ENCODE peak calls at places on chromosomes 2 and 18, in seven cellular contexts. One of them, this sample, is unnamed.

GRCh38 chr2:24672589-24672988 is 120.6 kb downstream of the PTRHD1 start:
- DNase-seq in NCI-H2029 treated with DMSO at 0.1 percent for 48 hours: no peak
- DNase-seq in NCI-H748 treated with DMSO at 0.1 percent for 48 hours: no peak
- DNase-seq in activated naive CD4-positive, alpha-beta T cell treated with anti-CD3 and anti-CD28 coated beads for 36 hours: peak
- DNase-seq in fibroblast of the conjunctiva: no peak
- DNase-seq in anterior cingulate cortex: no peak
- DNase-seq in H9: no peak
- DNase-seq in this sample: no peak

GRCh38 chr18:34867520-34867919 is 157.4 kb downstream of the DTNA start:
- DNase-seq in NCI-H2029 treated with DMSO at 0.1 percent for 48 hours: no peak
- DNase-seq in NCI-H748 treated with DMSO at 0.1 percent for 48 hours: peak
- DNase-seq in activated naive CD4-positive, alpha-beta T cell treated with anti-CD3 and anti-CD28 coated beads for 36 hours: no peak
- DNase-seq in fibroblast of the conjunctiva: no peak
- DNase-seq in anterior cingulate cortex: no peak
- DNase-seq in H9: peak
- DNase-seq in this sample: no peak

GRCh38 chr2:51717318-51717717 is 685.4 kb upstream of the NRXN1 start:
- DNase-seq in NCI-H2029 treated with DMSO at 0.1 percent for 48 hours: no peak
- DNase-seq in NCI-H748 treated with DMSO at 0.1 percent for 48 hours: no peak
- DNase-seq in activated naive CD4-positive, alpha-beta T cell treated with anti-CD3 and anti-CD28 coated beads for 36 hours: no peak
- DNase-seq in fibroblast of the conjunctiva: peak
- DNase-seq in anterior cingulate cortex: no peak
- DNase-seq in H9: no peak
- DNase-seq in this sample: no peak

GRCh38 chr2:112031473-112031872 is 23.6 kb upstream of the TMEM87B start:
- DNase-seq in NCI-H2029 treated with DMSO at 0.1 percent for 48 hours: no peak
- DNase-seq in NCI-H748 treated with DMSO at 0.1 percent for 48 hours: no peak
- DNase-seq in activated naive CD4-positive, alpha-beta T cell treated with anti-CD3 and anti-CD28 coated beads for 36 hours: no peak
- DNase-seq in fibroblast of the conjunctiva: no peak
- DNase-seq in anterior cingulate cortex: no peak
- DNase-seq in H9: peak
- DNase-seq in this sample: no peak

GRCh38 chr2:211114826-211115450 is 558.5 kb downstream of the CPS1 start:
- DNase-seq in NCI-H2029 treated with DMSO at 0.1 percent for 48 hours: no peak
- DNase-seq in NCI-H748 treated with DMSO at 0.1 percent for 48 hours: no peak
- DNase-seq in activated naive CD4-positive, alpha-beta T cell treated with anti-CD3 and anti-CD28 coated beads for 36 hours: no peak
- DNase-seq in fibroblast of the conjunctiva: no peak
- DNase-seq in anterior cingulate cortex: no peak
- DNase-seq in H9: no peak
- DNase-seq in this sample: no peak

GRCh38 chr2:204737296-204737695 is 192.0 kb downstream of the PARD3B start:
- DNase-seq in NCI-H2029 treated with DMSO at 0.1 percent for 48 hours: no peak
- DNase-seq in NCI-H748 treated with DMSO at 0.1 percent for 48 hours: no peak
- DNase-seq in activated naive CD4-positive, alpha-beta T cell treated with anti-CD3 and anti-CD28 coated beads for 36 hours: no peak
- DNase-seq in fibroblast of the conjunctiva: no peak
- DNase-seq in anterior cingulate cortex: no peak
- DNase-seq in H9: no peak
- DNase-seq in this sample: no peak

GRCh38 chr2:206230060-206230890 is 44.2 kb upstream of the ZDBF2 start:
- DNase-seq in NCI-H2029 treated with DMSO at 0.1 percent for 48 hours: no peak
- DNase-seq in NCI-H748 treated with DMSO at 0.1 percent for 48 hours: peak
- DNase-seq in activated naive CD4-positive, alpha-beta T cell treated with anti-CD3 and anti-CD28 coated beads for 36 hours: no peak
- DNase-seq in fibroblast of the conjunctiva: no peak
- DNase-seq in anterior cingulate cortex: no peak
- DNase-seq in H9: peak
- DNase-seq in this sample: no peak

GRCh38 chr18:7000484-7001096 is 117.0 kb downstream of the LAMA1 start:
- DNase-seq in NCI-H2029 treated with DMSO at 0.1 percent for 48 hours: peak
- DNase-seq in NCI-H748 treated with DMSO at 0.1 percent for 48 hours: peak
- DNase-seq in activated naive CD4-positive, alpha-beta T cell treated with anti-CD3 and anti-CD28 coated beads for 36 hours: no peak
- DNase-seq in fibroblast of the conjunctiva: peak
- DNase-seq in anterior cingulate cortex: no peak
- DNase-seq in H9: no peak
- DNase-seq in this sample: no peak

GRCh38 chr2:222859786-222860726 is 780 bp upstream of the ACSL3 start:
- DNase-seq in NCI-H2029 treated with DMSO at 0.1 percent for 48 hours: no peak
- DNase-seq in NCI-H748 treated with DMSO at 0.1 percent for 48 hours: peak
- DNase-seq in activated naive CD4-positive, alpha-beta T cell treated with anti-CD3 and anti-CD28 coated beads for 36 hours: no peak
- DNase-seq in fibroblast of the conjunctiva: peak
- DNase-seq in anterior cingulate cortex: no peak
- DNase-seq in H9: peak
- DNase-seq in this sample: peak

GRCh38 chr2:72143441-72144356 is 4.0 kb downstream of the CYP26B1 start:
- DNase-seq in NCI-H2029 treated with DMSO at 0.1 percent for 48 hours: no peak
- DNase-seq in NCI-H748 treated with DMSO at 0.1 percent for 48 hours: no peak
- DNase-seq in activated naive CD4-positive, alpha-beta T cell treated with anti-CD3 and anti-CD28 coated beads for 36 hours: no peak
- DNase-seq in fibroblast of the conjunctiva: no peak
- DNase-seq in anterior cingulate cortex: no peak
- DNase-seq in H9: peak
- DNase-seq in this sample: no peak

GRCh38 chr18:69674292-69674877 is 273.3 kb downstream of the CD226 start:
- DNase-seq in NCI-H2029 treated with DMSO at 0.1 percent for 48 hours: no peak
- DNase-seq in NCI-H748 treated with DMSO at 0.1 percent for 48 hours: no peak
- DNase-seq in activated naive CD4-positive, alpha-beta T cell treated with anti-CD3 and anti-CD28 coated beads for 36 hours: no peak
- DNase-seq in fibroblast of the conjunctiva: no peak
- DNase-seq in anterior cingulate cortex: no peak
- DNase-seq in H9: no peak
- DNase-seq in this sample: no peak

GRCh38 chr18:23357992-23358594 is 95.0 kb upstream of the RIOK3 start:
- DNase-seq in NCI-H2029 treated with DMSO at 0.1 percent for 48 hours: no peak
- DNase-seq in NCI-H748 treated with DMSO at 0.1 percent for 48 hours: no peak
- DNase-seq in activated naive CD4-positive, alpha-beta T cell treated with anti-CD3 and anti-CD28 coated beads for 36 hours: no peak
- DNase-seq in fibroblast of the conjunctiva: no peak
- DNase-seq in anterior cingulate cortex: peak
- DNase-seq in H9: no peak
- DNase-seq in this sample: no peak

GRCh38 chr18:26510337-26510736 is 38.0 kb downstream of the KCTD1 start:
- DNase-seq in NCI-H2029 treated with DMSO at 0.1 percent for 48 hours: no peak
- DNase-seq in NCI-H748 treated with DMSO at 0.1 percent for 48 hours: no peak
- DNase-seq in activated naive CD4-positive, alpha-beta T cell treated with anti-CD3 and anti-CD28 coated beads for 36 hours: no peak
- DNase-seq in fibroblast of the conjunctiva: no peak
- DNase-seq in anterior cingulate cortex: no peak
- DNase-seq in H9: no peak
- DNase-seq in this sample: no peak

GRCh38 chr2:197498937-197499593 is 575 bp downstream of the HSPD1 start:
- DNase-seq in NCI-H2029 treated with DMSO at 0.1 percent for 48 hours: no peak
- DNase-seq in NCI-H748 treated with DMSO at 0.1 percent for 48 hours: peak
- DNase-seq in activated naive CD4-positive, alpha-beta T cell treated with anti-CD3 and anti-CD28 coated beads for 36 hours: peak
- DNase-seq in fibroblast of the conjunctiva: no peak
- DNase-seq in anterior cingulate cortex: peak
- DNase-seq in H9: peak
- DNase-seq in this sample: peak

GRCh38 chr2:73028841-73029240 is 42.7 kb downstream of the SFXN5 start:
- DNase-seq in NCI-H2029 treated with DMSO at 0.1 percent for 48 hours: no peak
- DNase-seq in NCI-H748 treated with DMSO at 0.1 percent for 48 hours: no peak
- DNase-seq in activated naive CD4-positive, alpha-beta T cell treated with anti-CD3 and anti-CD28 coated beads for 36 hours: no peak
- DNase-seq in fibroblast of the conjunctiva: no peak
- DNase-seq in anterior cingulate cortex: no peak
- DNase-seq in H9: no peak
- DNase-seq in this sample: peak

GRCh38 chr2:143558665-143559064 is 429.4 kb downstream of the ARHGAP15 start:
- DNase-seq in NCI-H2029 treated with DMSO at 0.1 percent for 48 hours: no peak
- DNase-seq in NCI-H748 treated with DMSO at 0.1 percent for 48 hours: no peak
- DNase-seq in activated naive CD4-positive, alpha-beta T cell treated with anti-CD3 and anti-CD28 coated beads for 36 hours: no peak
- DNase-seq in fibroblast of the conjunctiva: peak
- DNase-seq in anterior cingulate cortex: no peak
- DNase-seq in H9: no peak
- DNase-seq in this sample: no peak

GRCh38 chr2:45134726-45135125 is 125.5 kb upstream of the SIX2 start:
- DNase-seq in NCI-H2029 treated with DMSO at 0.1 percent for 48 hours: no peak
- DNase-seq in NCI-H748 treated with DMSO at 0.1 percent for 48 hours: peak
- DNase-seq in activated naive CD4-positive, alpha-beta T cell treated with anti-CD3 and anti-CD28 coated beads for 36 hours: no peak
- DNase-seq in fibroblast of the conjunctiva: no peak
- DNase-seq in anterior cingulate cortex: no peak
- DNase-seq in H9: no peak
- DNase-seq in this sample: no peak

GRCh38 chr18:55927831-55928230 is 339.8 kb upstream of the TCF4 start:
- DNase-seq in NCI-H2029 treated with DMSO at 0.1 percent for 48 hours: no peak
- DNase-seq in NCI-H748 treated with DMSO at 0.1 percent for 48 hours: no peak
- DNase-seq in activated naive CD4-positive, alpha-beta T cell treated with anti-CD3 and anti-CD28 coated beads for 36 hours: no peak
- DNase-seq in fibroblast of the conjunctiva: peak
- DNase-seq in anterior cingulate cortex: no peak
- DNase-seq in H9: no peak
- DNase-seq in this sample: no peak

GRCh38 chr2:233247744-233248143 is 3.7 kb upstream of the ATG16L1 start:
- DNase-seq in NCI-H2029 treated with DMSO at 0.1 percent for 48 hours: no peak
- DNase-seq in NCI-H748 treated with DMSO at 0.1 percent for 48 hours: no peak
- DNase-seq in activated naive CD4-positive, alpha-beta T cell treated with anti-CD3 and anti-CD28 coated beads for 36 hours: peak
- DNase-seq in fibroblast of the conjunctiva: no peak
- DNase-seq in anterior cingulate cortex: no peak
- DNase-seq in H9: no peak
- DNase-seq in this sample: no peak

GRCh38 chr18:75161629-75162028 is 47.3 kb downstream of the PTGR3 start:
- DNase-seq in NCI-H2029 treated with DMSO at 0.1 percent for 48 hours: peak
- DNase-seq in NCI-H748 treated with DMSO at 0.1 percent for 48 hours: no peak
- DNase-seq in activated naive CD4-positive, alpha-beta T cell treated with anti-CD3 and anti-CD28 coated beads for 36 hours: peak
- DNase-seq in fibroblast of the conjunctiva: no peak
- DNase-seq in anterior cingulate cortex: no peak
- DNase-seq in H9: no peak
- DNase-seq in this sample: no peak

GRCh38 chr2:138421315-138421970 is 80.1 kb upstream of the SPOPL start:
- DNase-seq in NCI-H2029 treated with DMSO at 0.1 percent for 48 hours: no peak
- DNase-seq in NCI-H748 treated with DMSO at 0.1 percent for 48 hours: no peak
- DNase-seq in activated naive CD4-positive, alpha-beta T cell treated with anti-CD3 and anti-CD28 coated beads for 36 hours: no peak
- DNase-seq in fibroblast of the conjunctiva: no peak
- DNase-seq in anterior cingulate cortex: no peak
- DNase-seq in H9: no peak
- DNase-seq in this sample: no peak

GRCh38 chr2:115560671-115561070 is 1118.2 kb downstream of the DPP10 start:
- DNase-seq in NCI-H2029 treated with DMSO at 0.1 percent for 48 hours: no peak
- DNase-seq in NCI-H748 treated with DMSO at 0.1 percent for 48 hours: no peak
- DNase-seq in activated naive CD4-positive, alpha-beta T cell treated with anti-CD3 and anti-CD28 coated beads for 36 hours: no peak
- DNase-seq in fibroblast of the conjunctiva: no peak
- DNase-seq in anterior cingulate cortex: no peak
- DNase-seq in H9: no peak
- DNase-seq in this sample: no peak

GRCh38 chr18:68472701-68473295 is 242.1 kb downstream of the TMX3 start:
- DNase-seq in NCI-H2029 treated with DMSO at 0.1 percent for 48 hours: no peak
- DNase-seq in NCI-H748 treated with DMSO at 0.1 percent for 48 hours: no peak
- DNase-seq in activated naive CD4-positive, alpha-beta T cell treated with anti-CD3 and anti-CD28 coated beads for 36 hours: no peak
- DNase-seq in fibroblast of the conjunctiva: no peak
- DNase-seq in anterior cingulate cortex: no peak
- DNase-seq in H9: no peak
- DNase-seq in this sample: no peak

GRCh38 chr18:23291456-23292205 is 156.3 kb downstream of the CABLES1 start:
- DNase-seq in NCI-H2029 treated with DMSO at 0.1 percent for 48 hours: peak
- DNase-seq in NCI-H748 treated with DMSO at 0.1 percent for 48 hours: no peak
- DNase-seq in activated naive CD4-positive, alpha-beta T cell treated with anti-CD3 and anti-CD28 coated beads for 36 hours: no peak
- DNase-seq in fibroblast of the conjunctiva: peak
- DNase-seq in anterior cingulate cortex: no peak
- DNase-seq in H9: no peak
- DNase-seq in this sample: no peak